ENCODE peak calls at places on chromosomes 13 and 19, in five cellular contexts. A is Calu3, E is left ventricle myocardium inferior, O is upper lobe of right lung, N is breast epithelium. H is an unnamed sample.
A peak's percentile ranks its signal among the peaks of the same experiment; 100 is the strongest.

GRCh38 chr19:10352764-10353671 is 13.6 kb upstream of the ICAM3 start:
- DNase-seq in A (no peak), E (peak; percentile 84), O (no peak), N (no peak), H (peak; percentile 94)

GRCh38 chr19:2095338-2095938 is 688 bp downstream of the MOB3A start:
- DNase-seq in A (no peak), E (no peak), O (no peak), N (no peak), H (no peak)

GRCh38 chr13:34246511-34246910 is 428.6 kb downstream of the RFC3 start:
- DNase-seq in A (peak; percentile 2), E (no peak), O (no peak), N (no peak), H (no peak)

GRCh38 chr19:51123381-51124186 is 1.1 kb upstream of the SIGLEC9 start:
- DNase-seq in A (no peak), E (peak; percentile 47), O (peak; percentile 62), N (no peak), H (no peak)

GRCh38 chr13:102678339-102679122 is 16.3 kb downstream of the METTL21C start:
- DNase-seq in A (no peak), E (no peak), O (no peak), N (no peak), H (no peak)

GRCh38 chr13:105346141-105346766 is 1189.2 kb downstream of the EFNB2 start:
- DNase-seq in A (no peak), E (no peak), O (no peak), N (no peak), H (no peak)

GRCh38 chr19:45852145-45852750 is 10.7 kb downstream of the SYMPK start:
- DNase-seq in A (no peak), E (no peak), O (no peak), N (no peak), H (no peak)

GRCh38 chr13:95355491-95355890 is 54.2 kb upstream of the ABCC4 start:
- DNase-seq in A (no peak), E (no peak), O (no peak), N (no peak), H (no peak)

GRCh38 chr13:32734511-32734910 is 148.3 kb downstream of the PDS5B start:
- DNase-seq in A (no peak), E (no peak), O (no peak), N (no peak), H (no peak)

GRCh38 chr13:113732176-113732960 is 26.7 kb upstream of the TMEM255B start:
- DNase-seq in A (no peak), E (no peak), O (peak; percentile 57), N (no peak), H (no peak)

GRCh38 chr13:100394005-100394695 is 194.4 kb downstream of the GGACT start:
- DNase-seq in A (no peak), E (no peak), O (no peak), N (no peak), H (no peak)

GRCh38 chr13:59391696-59392095 is 772.0 kb downstream of the DIAPH3 start:
- DNase-seq in A (peak; percentile 39), E (no peak), O (no peak), N (no peak), H (no peak)

GRCh38 chr19:17564783-17565182 is 9.3 kb downstream of the COLGALT1 start:
- DNase-seq in A (no peak), E (no peak), O (no peak), N (no peak), H (no peak)

GRCh38 chr13:114071991-114072390 is 60.4 kb downstream of the RASA3 start:
- DNase-seq in A (no peak), E (no peak), O (peak; percentile 43), N (no peak), H (peak; percentile 36)

GRCh38 chr13:37143901-37144300 is 38.4 kb upstream of the CSNK1A1L start:
- DNase-seq in A (no peak), E (no peak), O (no peak), N (no peak), H (no peak)

GRCh38 chr13:110329798-110330461 is 22.8 kb downstream of the COL4A2 start:
- DNase-seq in A (no peak), E (no peak), O (no peak), N (no peak), H (no peak)

GRCh38 chr19:11606484-11606883 is 9.2 kb downstream of the ZNF627 start:
- DNase-seq in A (no peak), E (no peak), O (no peak), N (no peak), H (no peak)

GRCh38 chr19:52640916-52641315 is 2.8 kb upstream of the ZNF83 start:
- DNase-seq in A (no peak), E (no peak), O (no peak), N (no peak), H (no peak)

GRCh38 chr19:52453324-52454094 is at the start of gene ZNF578:
- DNase-seq in A (no peak), E (peak; percentile 84), O (peak; percentile 78), N (peak; percentile 44), H (peak; percentile 87)

GRCh38 chr19:40322951-40323615 is 25.1 kb downstream of the C19orf47 start:
- DNase-seq in A (no peak), E (no peak), O (peak; percentile 40), N (no peak), H (no peak)

GRCh38 chr13:101511161-101511560 is 58.7 kb downstream of the ITGBL1 start:
- DNase-seq in A (no peak), E (no peak), O (no peak), N (no peak), H (no peak)

GRCh38 chr13:75492389-75492788 is 10.4 kb upstream of the TBC1D4 start:
- DNase-seq in A (no peak), E (no peak), O (no peak), N (no peak), H (no peak)

GRCh38 chr19:39941615-39942507 is 7.4 kb upstream of the FCGBP start:
- DNase-seq in A (peak; percentile 74), E (no peak), O (no peak), N (no peak), H (no peak)

GRCh38 chr19:34057155-34057554 is 115.1 kb upstream of the LSM14A start:
- DNase-seq in A (no peak), E (no peak), O (no peak), N (no peak), H (no peak)

GRCh38 chr19:16496613-16496983 is 404 bp downstream of the C19orf44 start:
- DNase-seq in A (no peak), E (peak; percentile 30), O (peak; percentile 67), N (no peak), H (peak; percentile 53)

GRCh38 chr19:48043675-48044258 is at the start of gene CABP5:
- DNase-seq in A (no peak), E (no peak), O (no peak), N (no peak), H (no peak)

GRCh38 chr13:59012731-59013130 is 1151.0 kb downstream of the DIAPH3 start:
- DNase-seq in A (no peak), E (no peak), O (no peak), N (no peak), H (peak; percentile 9)

GRCh38 chr13:27858046-27858445 is 61.8 kb upstream of the PDX1 start:
- DNase-seq in A (no peak), E (no peak), O (no peak), N (no peak), H (no peak)

GRCh38 chr19:50646074-50646807 is 3.0 kb upstream of the C19orf81 start:
- DNase-seq in A (peak; percentile 29), E (no peak), O (no peak), N (no peak), H (no peak)

GRCh38 chr13:107867701-107868661 is 347.4 kb downstream of the LIG4 start:
- DNase-seq in A (peak; percentile 24), E (no peak), O (peak; percentile 74), N (no peak), H (no peak)

GRCh38 chr13:109939838-109940237 is 153.5 kb upstream of the IRS2 start:
- DNase-seq in A (no peak), E (no peak), O (no peak), N (no peak), H (no peak)

GRCh38 chr19:28990522-28990921 is 222.4 kb downstream of the UQCRFS1 start:
- DNase-seq in A (no peak), E (no peak), O (no peak), N (no peak), H (no peak)

GRCh38 chr13:59483441-59484116 is 680.1 kb downstream of the DIAPH3 start:
- DNase-seq in A (no peak), E (peak; percentile 28), O (no peak), N (no peak), H (no peak)